ENCODE peak calls at places on chromosomes 2 and 18, in six cellular contexts. X, M, Q, K, Y and R are unnamed samples.

GRCh38 chr2:42136832-42137821 is 32.0 kb upstream of the EML4 start:
- DNase-seq in X (no peak), M (peak; percentile 36), Q (no peak), K (no peak), Y (no peak), R (no peak)

GRCh38 chr2:199798881-199799580 is 52.0 kb downstream of the FTCDNL1 start:
- DNase-seq in X (no peak), M (no peak), Q (no peak), K (no peak), Y (no peak), R (no peak)

GRCh38 chr2:170462433-170463205 is 252.5 kb upstream of the SP5 start:
- DNase-seq in X (no peak), M (no peak), Q (no peak), K (no peak), Y (no peak), R (no peak)

GRCh38 chr2:215425021-215425782 is 10.7 kb downstream of the FN1 start:
- DNase-seq in X (no peak), M (no peak), Q (no peak), K (peak; percentile 44), Y (peak; percentile 58), R (no peak)

GRCh38 chr2:8685697-8686358 is 4.0 kb downstream of the ID2 start:
- DNase-seq in X (peak; percentile 74), M (peak; percentile 38), Q (peak; percentile 97), K (peak; percentile 25), Y (peak; percentile 71), R (peak; percentile 77)

GRCh38 chr2:54909006-54909405 is 141.2 kb downstream of the RTN4 start:
- DNase-seq in X (no peak), M (peak; percentile 41), Q (no peak), K (peak; percentile 69), Y (peak; percentile 84), R (no peak)

GRCh38 chr18:61608306-61608705 is 275.1 kb downstream of the CDH20 start:
- DNase-seq in X (no peak), M (peak; percentile 43), Q (no peak), K (peak; percentile 68), Y (no peak), R (no peak)

GRCh38 chr2:64447317-64448060 is 6.5 kb upstream of the LGALSL start:
- DNase-seq in X (no peak), M (no peak), Q (no peak), K (no peak), Y (no peak), R (no peak)

GRCh38 chr2:69026638-69027037 is 13.7 kb downstream of the ANTXR1 start:
- DNase-seq in X (no peak), M (peak; percentile 24), Q (no peak), K (peak; percentile 36), Y (no peak), R (no peak)

GRCh38 chr2:181456660-181457120 is 496 bp upstream of the ITGA4 start:
- DNase-seq in X (peak; percentile 57), M (peak; percentile 31), Q (peak; percentile 59), K (peak; percentile 5), Y (peak; percentile 2), R (peak; percentile 9)

GRCh38 chr18:45851196-45851925 is 25.9 kb downstream of the SIGLEC15 start:
- DNase-seq in X (no peak), M (no peak), Q (no peak), K (no peak), Y (no peak), R (no peak)

GRCh38 chr18:62952807-62953206 is 237.5 kb downstream of the PHLPP1 start:
- DNase-seq in X (no peak), M (no peak), Q (no peak), K (peak; percentile 57), Y (no peak), R (no peak)

GRCh38 chr18:50194623-50195532 is at the start of gene MYO5B:
- DNase-seq in X (peak; percentile 73), M (no peak), Q (peak; percentile 86), K (no peak), Y (peak; percentile 85), R (peak; percentile 58)

GRCh38 chr18:34128436-34128835 is 96.3 kb downstream of the NOL4 start:
- DNase-seq in X (no peak), M (peak; percentile 25), Q (no peak), K (peak; percentile 0), Y (peak; percentile 50), R (no peak)

GRCh38 chr18:51009071-51009470 is 20.9 kb upstream of the SMAD4 start:
- DNase-seq in X (no peak), M (peak; percentile 24), Q (no peak), K (peak; percentile 21), Y (no peak), R (no peak)

GRCh38 chr2:114281188-114281587 is 161.3 kb upstream of the DPP10 start:
- DNase-seq in X (no peak), M (no peak), Q (no peak), K (no peak), Y (no peak), R (no peak)

GRCh38 chr2:62471816-62472215 is 34.2 kb downstream of the TMEM17 start:
- DNase-seq in X (no peak), M (no peak), Q (peak; percentile 30), K (no peak), Y (no peak), R (no peak)

GRCh38 chr18:25896178-25896780 is 194.1 kb downstream of the SS18 start:
- DNase-seq in X (no peak), M (peak; percentile 55), Q (no peak), K (peak; percentile 58), Y (peak; percentile 83), R (peak; percentile 27)

GRCh38 chr18:22136395-22136794 is 33.0 kb upstream of the GATA6 start:
- DNase-seq in X (no peak), M (peak; percentile 41), Q (no peak), K (peak; percentile 46), Y (no peak), R (no peak)

GRCh38 chr2:157302492-157303099 is 23.0 kb downstream of the ERMN start:
- DNase-seq in X (no peak), M (peak; percentile 57), Q (no peak), K (peak; percentile 44), Y (peak; percentile 97), R (peak; percentile 41)

GRCh38 chr18:37846996-37847395 is 281.4 kb upstream of the CELF4 start:
- DNase-seq in X (no peak), M (no peak), Q (no peak), K (no peak), Y (no peak), R (no peak)

GRCh38 chr2:23404426-23404825 is 19.4 kb downstream of the KLHL29 start:
- DNase-seq in X (peak; percentile 49), M (peak; percentile 89), Q (no peak), K (peak; percentile 91), Y (peak; percentile 55), R (no peak)

GRCh38 chr2:238494573-238494961 is 67.8 kb downstream of the ASB1 start:
- DNase-seq in X (peak; percentile 22), M (no peak), Q (peak; percentile 41), K (no peak), Y (no peak), R (no peak)

GRCh38 chr2:221447310-221447709 is 124.8 kb downstream of the EPHA4 start:
- DNase-seq in X (no peak), M (peak; percentile 41), Q (no peak), K (peak; percentile 41), Y (peak; percentile 19), R (no peak)

GRCh38 chr18:72470391-72470790 is 73.8 kb downstream of the CBLN2 start:
- DNase-seq in X (no peak), M (no peak), Q (no peak), K (no peak), Y (no peak), R (no peak)

GRCh38 chr2:231601356-231602229 is 8.9 kb downstream of the TEX44 start:
- DNase-seq in X (peak; percentile 92), M (peak; percentile 80), Q (peak; percentile 93), K (peak; percentile 71), Y (peak; percentile 100), R (peak; percentile 77)

GRCh38 chr2:39513641-39514094 is 76.6 kb upstream of the MAP4K3 start:
- DNase-seq in X (peak; percentile 47), M (peak; percentile 97), Q (no peak), K (peak; percentile 97), Y (peak; percentile 83), R (no peak)

GRCh38 chr18:39359636-39360035 is 1794.0 kb upstream of the CELF4 start:
- DNase-seq in X (no peak), M (no peak), Q (no peak), K (no peak), Y (no peak), R (no peak)

GRCh38 chr2:11936761-11937160 is 190.3 kb downstream of the LPIN1 start:
- DNase-seq in X (no peak), M (no peak), Q (no peak), K (no peak), Y (no peak), R (no peak)

GRCh38 chr18:60684843-60685513 is 312.4 kb upstream of the MC4R start:
- DNase-seq in X (no peak), M (peak; percentile 39), Q (no peak), K (peak; percentile 17), Y (peak; percentile 45), R (no peak)

GRCh38 chr18:2425426-2426317 is 145.6 kb downstream of the METTL4 start:
- DNase-seq in X (no peak), M (no peak), Q (no peak), K (peak; percentile 28), Y (peak; percentile 63), R (no peak)

GRCh38 chr2:30862054-30862651 is 54.9 kb upstream of the CAPN13 start:
- DNase-seq in X (peak; percentile 58), M (peak; percentile 56), Q (peak; percentile 53), K (peak; percentile 73), Y (peak; percentile 74), R (peak; percentile 24)
- H4K91ac ChIP-seq in X (no peak overlapping the region), M (no peak overlapping the region), Q (no peak overlapping the region), K (no peak overlapping the region), Y (no peak overlapping the region), R (no peak overlapping the region)

GRCh38 chr18:74556166-74556565 is 21.9 kb downstream of the CNDP1 start:
- DNase-seq in X (no peak), M (no peak), Q (no peak), K (no peak), Y (no peak), R (no peak)
- H3K14ac ChIP-seq in X (no peak overlapping the region), M (no peak overlapping the region), Q (no peak overlapping the region), K (no peak overlapping the region), Y (no peak overlapping the region), R (no peak overlapping the region)

GRCh38 chr2:120991401-120991800 is 255.7 kb downstream of the GLI2 start:
- DNase-seq in X (no peak), M (no peak), Q (no peak), K (no peak), Y (no peak), R (no peak)
- H3K23ac ChIP-seq in X (no peak overlapping the region), M (no peak overlapping the region), Q (no peak overlapping the region), K (no peak overlapping the region), Y (no peak overlapping the region), R (no peak overlapping the region)

DNA sequence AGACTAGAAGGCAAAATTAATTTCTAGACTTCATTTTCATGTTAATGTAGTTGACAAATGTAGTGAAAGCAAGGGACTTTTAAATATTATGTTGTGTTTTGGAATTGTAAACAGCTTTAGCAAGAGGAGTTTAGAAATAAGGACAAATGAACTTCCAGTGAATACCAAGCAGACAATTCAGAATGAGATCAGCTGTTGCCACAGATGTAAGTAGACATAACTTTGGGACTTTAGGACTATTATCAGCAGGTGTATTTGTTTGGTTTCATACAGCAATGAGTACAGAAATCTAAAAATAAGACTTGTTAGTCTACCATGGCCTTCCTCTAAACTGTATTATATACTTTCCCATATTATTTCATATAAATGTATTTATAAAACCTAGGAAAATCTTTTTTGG is 34.2 kb upstream of the CCNT2 start:
- DNase-seq in X (no peak), M (no peak), Q (no peak), K (no peak), Y (no peak), R (no peak)
- H4K91ac ChIP-seq in X (no peak overlapping the region), M (no peak overlapping the region), Q (no peak overlapping the region), K (no peak overlapping the region), Y (no peak overlapping the region), R (no peak overlapping the region)

GRCh38 chr2:28972778-28973335 is 8.2 kb upstream of the TOGARAM2 start:
- DNase-seq in X (no peak), M (no peak), Q (no peak), K (no peak), Y (peak; percentile 72), R (no peak)
- H3K14ac ChIP-seq in X (no peak overlapping the region), M (no peak overlapping the region), Q (no peak overlapping the region), K (no peak overlapping the region), Y (no peak overlapping the region), R (no peak overlapping the region)